ENCODE peak calls at places on chromosomes 5 and 9, in six cellular contexts. W is pancreas, I is omental fat pad, Y is fibroblast of pulmonary artery, U is right atrium auricular region, L is neural crest cell. D is an unnamed sample.

GRCh38 chr5:88740604-88741003 is 142.4 kb downstream of the MEF2C start:
- DNase-seq in Y (no peak), I (no peak), L (no peak), U (no peak), W (no peak), D (no peak)

GRCh38 chr5:125262782-125263181 is 516.3 kb upstream of the ZNF608 start:
- DNase-seq in I (no peak), L (no peak), Y (peak; percentile 45), U (no peak), W (no peak), D (no peak)

GRCh38 chr9:13397220-13397619 is 117.7 kb upstream of the MPDZ start:
- DNase-seq in U (no peak), L (no peak), W (no peak), I (no peak), Y (no peak), D (no peak)

GRCh38 chr9:127876026-127876763 is 1.3 kb downstream of the AK1 start:
- DNase-seq in I (no peak), Y (no peak), L (no peak), W (no peak), U (no peak), D (no peak)

GRCh38 chr9:7105095-7105494 is 347.3 kb downstream of the KDM4C start:
- DNase-seq in L (no peak), I (no peak), Y (no peak), U (no peak), W (no peak), D (no peak)

GRCh38 chr9:88694625-88695024 is 159.6 kb downstream of the NXNL2 start:
- DNase-seq in L (no peak), U (no peak), I (no peak), Y (no peak), W (no peak), D (no peak)

GRCh38 chr9:72674961-72675360 is 153.6 kb downstream of the TMC1 start:
- DNase-seq in I (no peak), Y (no peak), U (no peak), W (no peak), L (no peak), D (no peak)

GRCh38 chr9:113772121-113772885 is 103.8 kb upstream of the ZNF618 start:
- DNase-seq in L (no peak), W (no peak), I (no peak), Y (peak; percentile 64), U (no peak), D (no peak)

GRCh38 chr9:6128030-6128429 is 87.6 kb upstream of the IL33 start:
- DNase-seq in U (no peak), I (no peak), Y (no peak), L (no peak), W (no peak), D (no peak)

GRCh38 chr9:116465591-116466288 is 221.4 kb upstream of the TRIM32 start:
- DNase-seq in W (no peak), L (no peak), I (no peak), U (no peak), Y (no peak), D (no peak)

GRCh38 chr5:175059687-175060194 is 335.4 kb downstream of the MSX2 start:
- DNase-seq in L (peak; percentile 63), W (no peak), Y (no peak), U (no peak), I (no peak), D (no peak)

GRCh38 chr5:1820381-1820780 is 19.2 kb downstream of the NDUFS6 start:
- DNase-seq in U (no peak), I (no peak), W (no peak), Y (no peak), L (no peak), D (peak; percentile 19)

GRCh38 chr9:6354072-6354686 is 26.0 kb downstream of the TPD52L3 start:
- DNase-seq in W (no peak), Y (peak; percentile 86), I (no peak), U (no peak), L (peak; percentile 11), D (no peak)

GRCh38 chr9:26955222-26955903 is 849 bp upstream of the IFT74 start:
- DNase-seq in I (no peak), W (no peak), L (no peak), U (no peak), Y (no peak), D (no peak)

GRCh38 chr5:124007675-124008398 is 495.9 kb downstream of the CSNK1G3 start:
- DNase-seq in Y (peak; percentile 12), U (no peak), I (no peak), W (no peak), L (no peak), D (no peak)

GRCh38 chr9:93677061-93677571 is 100.7 kb downstream of the PHF2 start:
- DNase-seq in I (no peak), Y (no peak), U (peak; percentile 38), L (no peak), W (no peak), D (peak; percentile 40)

GRCh38 chr5:79546782-79547428 is 33.0 kb upstream of the HOMER1 start:
- DNase-seq in L (no peak), I (no peak), U (no peak), W (no peak), Y (no peak), D (no peak)

GRCh38 chr9:95055337-95055850 is 262.1 kb downstream of the FANCC start:
- DNase-seq in W (no peak), Y (no peak), U (no peak), L (no peak), I (no peak), D (no peak)

GRCh38 chr5:72445969-72446368 is 61.2 kb downstream of the ZNF366 start:
- DNase-seq in Y (no peak), U (no peak), W (no peak), I (no peak), L (no peak), D (no peak)

GRCh38 chr9:131036529-131037335 is 27.8 kb downstream of the LAMC3 start:
- DNase-seq in L (no peak), Y (no peak), U (no peak), W (no peak), I (no peak), D (no peak)

GRCh38 chr5:32217886-32218396 is 43.8 kb upstream of the GOLPH3 start:
- DNase-seq in I (no peak), W (no peak), L (no peak), Y (peak; percentile 33), U (no peak), D (no peak)

GRCh38 chr9:110623462-110624025 is 44.0 kb upstream of the SVEP1 start:
- DNase-seq in W (no peak), U (no peak), L (peak; percentile 58), Y (peak; percentile 80), I (no peak), D (no peak)

GRCh38 chr5:134086943-134087305 is 27.6 kb upstream of the TCF7 start:
- DNase-seq in W (no peak), Y (no peak), U (no peak), L (no peak), I (no peak), D (no peak)

GRCh38 chr9:93978498-93978897 is 23.3 kb upstream of the BARX1 start:
- DNase-seq in L (no peak), U (no peak), W (no peak), I (no peak), Y (no peak), D (no peak)

GRCh38 chr5:66960373-66961137 is 236.0 kb downstream of the CD180 start:
- DNase-seq in W (no peak), U (no peak), Y (peak; percentile 39), I (no peak), L (no peak), D (no peak)

GRCh38 chr5:65779643-65780042 is 57.6 kb downstream of the NLN start:
- DNase-seq in L (no peak), W (no peak), I (no peak), U (no peak), Y (no peak), D (no peak)

GRCh38 chr5:142512041-142512679 is 173.7 kb downstream of the FGF1 start:
- DNase-seq in L (no peak), Y (peak; percentile 35), U (no peak), I (no peak), W (no peak), D (no peak)

GRCh38 chr5:25858019-25858418 is 1180.4 kb downstream of the CDH9 start:
- DNase-seq in I (no peak), W (no peak), Y (no peak), U (no peak), L (no peak), D (no peak)

GRCh38 chr5:122126711-122127385 is 2.5 kb upstream of the ZNF474 start:
- DNase-seq in W (no peak), Y (no peak), L (no peak), I (no peak), U (no peak), D (no peak)

DNA sequence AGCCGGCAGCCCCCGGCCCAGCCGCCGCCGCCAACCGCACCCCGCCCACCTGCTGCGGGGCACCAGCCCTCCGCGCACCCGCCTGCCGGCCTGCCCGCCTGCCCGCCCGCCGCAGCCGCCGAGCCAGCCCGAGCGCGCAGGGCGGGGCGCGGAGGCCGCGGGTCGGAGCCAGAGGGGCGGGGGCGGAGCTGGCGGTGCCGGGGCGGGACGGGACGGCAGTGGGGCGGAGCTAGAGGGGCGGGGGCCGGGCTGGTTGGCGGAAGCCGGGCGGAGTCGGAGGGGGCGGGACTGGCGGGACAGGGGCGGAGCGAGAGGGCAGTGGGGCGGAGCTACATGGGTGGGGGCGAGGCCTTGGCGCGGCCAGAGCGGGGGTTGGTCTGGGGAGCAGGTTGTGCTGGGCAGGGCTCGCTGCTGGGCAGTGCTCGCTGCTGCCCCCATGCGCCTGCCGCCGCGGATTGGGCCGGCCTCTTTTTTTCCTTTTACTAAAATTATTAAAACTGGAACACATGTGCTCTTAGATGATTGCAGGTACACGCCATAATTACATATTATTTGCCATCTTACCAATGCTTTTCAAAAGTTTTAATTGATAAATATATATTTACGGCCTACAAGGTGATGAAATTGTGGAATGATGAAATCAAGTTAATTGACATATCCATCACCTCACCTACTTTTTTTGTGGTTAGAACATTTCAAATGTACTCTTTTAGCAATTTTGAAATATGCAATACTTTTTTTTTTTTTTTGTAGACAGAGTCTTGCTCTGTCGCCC is at the start of gene SH3GLB2:
- DNase-seq in Y (peak; percentile 97), I (peak; percentile 77), U (peak; percentile 93), W (peak; percentile 98), L (peak; percentile 98), D (peak; percentile 97)
- TF ChIP-seq CTCF in Y (peak; percentile 74), I (no peak), U (peak; percentile 93), W (peak; percentile 76), L (peak; percentile 87), D (peak; percentile 88)

GRCh38 chr9:120152295-120152694 is 427.7 kb downstream of the CDK5RAP2 start:
- DNase-seq in I (no peak), W (no peak), U (no peak), Y (no peak), L (peak; percentile 2), D (no peak)
- TF ChIP-seq CTCF in I (no peak), W (no peak), U (no peak), Y (no peak), L (no peak), D (no peak)

DNA sequence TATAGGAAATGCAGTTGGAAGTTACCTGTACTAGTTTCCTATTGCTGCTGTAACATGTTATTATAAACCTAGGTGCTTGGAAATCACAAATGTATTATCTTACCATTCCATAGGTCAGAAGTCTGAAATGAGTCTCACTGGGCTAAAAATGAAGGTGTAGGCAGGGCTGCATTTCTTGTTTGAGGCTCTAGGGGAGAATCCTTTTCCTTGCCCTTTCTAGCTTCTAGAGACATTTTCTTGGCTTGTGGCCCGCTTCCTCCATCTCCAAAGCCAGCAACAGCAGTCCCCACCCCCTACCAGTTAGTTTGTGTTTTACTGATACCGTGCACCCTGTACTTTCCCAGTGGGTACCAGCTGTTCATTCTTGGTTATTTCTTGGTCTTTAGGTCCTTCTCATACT is 153.3 kb downstream of the SLF1 start:
- DNase-seq in L (no peak), Y (no peak), W (no peak), I (no peak), U (no peak), D (no peak)
- TF ChIP-seq CTCF in L (no peak), Y (no peak), W (no peak), I (no peak), U (no peak), D (no peak)

GRCh38 chr9:32589083-32589713 is 16.2 kb upstream of the NDUFB6 start:
- DNase-seq in W (no peak), Y (peak; percentile 78), I (no peak), U (no peak), L (no peak), D (no peak)
- TF ChIP-seq CTCF in W (no peak), Y (peak; percentile 74), I (no peak), U (peak; percentile 59), L (peak; percentile 65), D (no peak)

D was measured in coronary artery.